ENCODE peak calls at places on chromosomes 1 and 21, in six cellular contexts. G is fibroblast of lung, N is adipocyte, K is AG09309, A is fibroblast of the aortic adventitia, B is brain microvascular endothelial cell. M is an unnamed sample.

GRCh38 chr1:199352351-199352750 is 675.2 kb upstream of the NR5A2 start:
- DNase-seq in G (no peak), N (no peak), K (no peak), A (no peak), B (no peak), M (no peak)

GRCh38 chr1:39394598-39394997 is 96.8 kb upstream of the BMP8A start:
- DNase-seq in G (peak; percentile 61), N (no peak), K (no peak), A (no peak), B (no peak), M (no peak)

GRCh38 chr1:173043253-173043652 is 7.5 kb downstream of the TNFSF18 start:
- DNase-seq in G (peak; percentile 61), N (peak; percentile 58), K (no peak), A (peak; percentile 17), B (peak; percentile 33), M (peak; percentile 27)

GRCh38 chr1:165647517-165647916 is 16.5 kb downstream of the MGST3 start:
- DNase-seq in G (no peak), N (no peak), K (no peak), A (no peak), B (no peak), M (no peak)

GRCh38 chr21:35525443-35525842 is 476.3 kb upstream of the RUNX1 start:
- DNase-seq in G (no peak), N (no peak), K (no peak), A (peak; percentile 9), B (peak; percentile 5), M (no peak)

GRCh38 chr21:43994646-43995045 is 17.5 kb upstream of the TRAPPC10 start:
- DNase-seq in G (no peak), N (no peak), K (no peak), A (no peak), B (no peak), M (no peak)

GRCh38 chr1:93468681-93469080 is 20.8 kb downstream of the FNBP1L start:
- DNase-seq in G (peak; percentile 79), N (no peak), K (no peak), A (no peak), B (no peak), M (no peak)

GRCh38 chr1:89954401-89954800 is 40.5 kb upstream of the ZNF326 start:
- DNase-seq in G (no peak), N (no peak), K (no peak), A (no peak), B (no peak), M (no peak)

GRCh38 chr1:205519541-205520131 is 15.2 kb downstream of the CDK18 start:
- DNase-seq in G (no peak), N (no peak), K (no peak), A (no peak), B (no peak), M (no peak)

GRCh38 chr1:36625959-36626337 is 143.2 kb upstream of the CSF3R start:
- DNase-seq in G (no peak), N (no peak), K (no peak), A (no peak), B (no peak), M (no peak)

GRCh38 chr1:153538315-153538821 is 2.4 kb downstream of the S100A5 start:
- DNase-seq in G (peak; percentile 26), N (peak; percentile 45), K (no peak), A (no peak), B (no peak), M (no peak)

GRCh38 chr1:10866314-10867091 is 70.1 kb upstream of the CASZ1 start:
- DNase-seq in G (peak; percentile 44), N (peak; percentile 30), K (no peak), A (no peak), B (peak; percentile 6), M (no peak)

GRCh38 chr21:44331650-44332306 is 7.4 kb downstream of the CFAP410 start:
- DNase-seq in G (no peak), N (no peak), K (no peak), A (no peak), B (peak; percentile 8), M (peak; percentile 53)

GRCh38 chr1:84373446-84374141 is 24.7 kb upstream of the DNASE2B start:
- DNase-seq in G (peak; percentile 56), N (peak; percentile 27), K (no peak), A (peak; percentile 55), B (no peak), M (no peak)

GRCh38 chr1:10341062-10341600 is 57.7 kb upstream of the PGD start:
- DNase-seq in G (no peak), N (no peak), K (no peak), A (no peak), B (no peak), M (no peak)

GRCh38 chr1:932776-933602 is 9.3 kb downstream of the SAMD11 start:
- DNase-seq in G (no peak), N (no peak), K (no peak), A (no peak), B (no peak), M (no peak)

GRCh38 chr1:2234762-2235113 is 6.6 kb downstream of the SKI start:
- DNase-seq in G (no peak), N (no peak), K (no peak), A (no peak), B (no peak), M (no peak)
- H3K4me3 ChIP-seq in G (peak overlapping the region; percentile 90), N (peak overlapping the region; percentile 29), K (peak overlapping the region; percentile 20), A (peak overlapping the region; percentile 37), B (no peak overlapping the region), M (peak overlapping the region; percentile 31)

GRCh38 chr1:19644761-19645543 is 841 bp downstream of the NBL1 start:
- DNase-seq in G (no peak), N (peak; percentile 66), K (no peak), A (no peak), B (no peak), M (no peak)

GRCh38 chr1:19643602-19644419 is at the start of gene NBL1:
- DNase-seq in G (peak; percentile 69), N (peak; percentile 88), K (no peak), A (peak; percentile 64), B (peak; percentile 37), M (no peak)

GRCh38 chr1:19643113-19643512 is 998 bp upstream of the NBL1 start:
- DNase-seq in G (peak; percentile 42), N (peak; percentile 27), K (no peak), A (no peak), B (peak; percentile 35), M (no peak)

GRCh38 chr1:19645544-19646252 is 1.6 kb downstream of the NBL1 start:
- DNase-seq in G (no peak), N (peak; percentile 37), K (no peak), A (peak; percentile 27), B (no peak), M (no peak)

GRCh38 chr1:19644422-19644760 is 280 bp downstream of the NBL1 start:
- DNase-seq in G (no peak), N (peak; percentile 64), K (no peak), A (no peak), B (no peak), M (no peak)
- H3K4me3 ChIP-seq in G (peak overlapping the region; percentile 88), N (peak overlapping the region; percentile 94), K (peak overlapping the region; percentile 95), A (peak overlapping the region; percentile 87), B (peak overlapping the region; percentile 87), M (peak overlapping the region; percentile 53)

GRCh38 chr1:212668477-212668876 is 31.2 kb downstream of the BATF3 start:
- DNase-seq in G (no peak), N (no peak), K (no peak), A (no peak), B (no peak), M (no peak)
- H3K4me3 ChIP-seq in G (no peak overlapping the region), N (peak overlapping the region; percentile 72), K (no peak overlapping the region), A (peak overlapping the region; percentile 41), B (no peak overlapping the region), M (no peak overlapping the region)

GRCh38 chr1:15308621-15309027 is 61.6 kb downstream of the FHAD1 start:
- DNase-seq in G (no peak), N (no peak), K (no peak), A (no peak), B (no peak), M (no peak)

GRCh38 chr1:15303912-15304311 is 56.9 kb downstream of the FHAD1 start:
- DNase-seq in G (no peak), N (no peak), K (no peak), A (no peak), B (no peak), M (no peak)

GRCh38 chr1:15308135-15308534 is 61.1 kb downstream of the FHAD1 start:
- DNase-seq in G (no peak), N (no peak), K (no peak), A (no peak), B (no peak), M (no peak)

GRCh38 chr1:15304708-15305326 is 57.8 kb downstream of the FHAD1 start:
- DNase-seq in G (peak; percentile 36), N (peak; percentile 64), K (no peak), A (peak; percentile 34), B (no peak), M (no peak)

DNA sequence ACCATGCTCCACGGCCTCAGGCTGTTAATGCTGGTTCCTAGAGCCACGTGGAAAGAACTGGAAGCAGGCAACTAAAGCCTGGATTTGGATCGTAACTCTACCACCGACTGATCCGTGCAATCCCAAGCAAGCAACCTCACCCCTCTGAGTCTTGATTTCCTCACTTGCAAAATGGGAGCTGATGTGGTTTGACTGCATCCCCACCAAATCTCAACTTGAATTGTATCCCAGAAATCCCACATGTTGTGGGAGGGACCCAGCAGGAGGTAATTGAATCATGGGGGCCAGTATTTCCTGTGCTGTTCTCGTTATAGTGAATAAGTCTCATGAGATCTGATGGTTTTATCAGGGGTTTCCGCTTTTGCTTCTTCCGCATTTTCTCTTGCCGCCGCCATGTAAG is 58.3 kb downstream of the FHAD1 start:
- DNase-seq in G (peak; percentile 61), N (peak; percentile 39), K (peak; percentile 68), A (peak; percentile 41), B (peak; percentile 24), M (no peak)
- H3K4me3 ChIP-seq in G (no peak overlapping the region), N (no peak overlapping the region), K (peak overlapping the region; percentile 17), A (no peak overlapping the region), B (no peak overlapping the region), M (no peak overlapping the region)

GRCh38 chr1:214187152-214187900 is 93.6 kb upstream of the SMYD2 start:
- DNase-seq in G (peak; percentile 8), N (peak; percentile 9), K (no peak), A (no peak), B (no peak), M (no peak)
- H3K4me3 ChIP-seq in G (peak overlapping the region; percentile 32), N (peak overlapping the region; percentile 74), K (no peak overlapping the region), A (peak overlapping the region; percentile 44), B (peak overlapping the region; percentile 35), M (peak overlapping the region; percentile 41)

M was measured in retinal pigment epithelial cell.